ENCODE peak calls at places on chromosomes 7 and 10, in five cellular contexts. Y, C, L, T and P are unnamed samples.

GRCh38 chr7:142025896-142026295 is 30.2 kb downstream of the MGAM start:
- ATAC-seq in Y (no peak), C (no peak), L (no peak), T (no peak), P (no peak)

GRCh38 chr7:102821994-102822747 is 73.4 kb downstream of the FAM185A start:
- ATAC-seq in T (no peak), L (no peak), Y (no peak), C (no peak), P (no peak)

GRCh38 chr10:90394306-90394705 is 463.5 kb downstream of the HTR7 start:
- ATAC-seq in C (no peak), T (no peak), L (no peak), Y (no peak), P (no peak)

GRCh38 chr10:68897336-68897741 is 3.8 kb upstream of the DDX50 start:
- ATAC-seq in L (no peak), Y (no peak), C (no peak), T (no peak), P (no peak)

GRCh38 chr7:88324699-88325098 is 18.0 kb upstream of the STEAP4 start:
- ATAC-seq in Y (peak), C (no peak), L (no peak), T (no peak), P (no peak)

GRCh38 chr7:107045195-107045960 is 873 bp downstream of the PRKAR2B start:
- ATAC-seq in L (no peak), C (peak), T (no peak), Y (no peak), P (no peak)

GRCh38 chr7:69723663-69724062 is 125.4 kb downstream of the AUTS2 start:
- ATAC-seq in Y (no peak), T (no peak), C (no peak), L (no peak), P (no peak)

GRCh38 chr7:36567699-36568436 is 156.4 kb downstream of the AOAH start:
- ATAC-seq in L (no peak), T (no peak), C (no peak), Y (no peak), P (no peak)

GRCh38 chr10:70358446-70358845 is 24.0 kb downstream of the LRRC20 start:
- ATAC-seq in L (no peak), T (no peak), C (no peak), Y (no peak), P (no peak)

GRCh38 chr10:102113956-102114857 is 6.0 kb downstream of the LDB1 start:
- ATAC-seq in T (no peak), C (peak), L (peak), Y (peak), P (peak)

GRCh38 chr7:156754222-156754621 is 113.6 kb downstream of the RNF32 start:
- ATAC-seq in L (no peak), Y (peak), T (no peak), C (no peak), P (no peak)

GRCh38 chr7:139854803-139855497 is 25.9 kb downstream of the TBXAS1 start:
- ATAC-seq in T (no peak), L (no peak), C (peak), Y (peak), P (no peak)